ENCODE peak calls at places on chromosomes 11 and 22, in five cellular contexts. One of them, this sample, is unnamed.

GRCh38 chr11:63961608-63962412 is 12.6 kb upstream of the COX8A start:
- DNase-seq in epithelial cell of proximal tubule: no peak
- DNase-seq in lung: peak; percentile 46
- DNase-seq in B cell: no peak
- DNase-seq in ovary: no peak
- DNase-seq in this sample: no peak

GRCh38 chr11:69398529-69399492 is 82.7 kb upstream of the LINC01488 start:
- DNase-seq in epithelial cell of proximal tubule: no peak
- DNase-seq in lung: no peak
- DNase-seq in ovary: no peak
- DNase-seq in B cell: no peak
- DNase-seq in this sample: peak; percentile 67

GRCh38 chr11:127950162-127950561 is 637.2 kb downstream of the ETS1 start:
- DNase-seq in B cell: no peak
- DNase-seq in ovary: no peak
- DNase-seq in lung: no peak
- DNase-seq in epithelial cell of proximal tubule: no peak
- DNase-seq in this sample: no peak

GRCh38 chr22:49730656-49731055 is 97.0 kb downstream of the BRD1 start:
- DNase-seq in ovary: no peak
- DNase-seq in lung: no peak
- DNase-seq in B cell: no peak
- DNase-seq in epithelial cell of proximal tubule: no peak
- DNase-seq in this sample: no peak

GRCh38 chr11:660281-660680 is 23.2 kb downstream of the DRD4 start:
- DNase-seq in B cell: no peak
- DNase-seq in ovary: no peak
- DNase-seq in lung: no peak
- DNase-seq in epithelial cell of proximal tubule: no peak
- DNase-seq in this sample: no peak

GRCh38 chr11:76783901-76784813 is 1.0 kb downstream of the TSKU start:
- DNase-seq in epithelial cell of proximal tubule: no peak
- DNase-seq in lung: no peak
- DNase-seq in ovary: peak; percentile 87
- DNase-seq in B cell: no peak
- DNase-seq in this sample: peak; percentile 53

GRCh38 chr11:2277933-2278523 is 7.6 kb upstream of the ASCL2 start:
- DNase-seq in ovary: no peak
- DNase-seq in epithelial cell of proximal tubule: no peak
- DNase-seq in lung: no peak
- DNase-seq in B cell: no peak
- DNase-seq in this sample: no peak

GRCh38 chr11:119376197-119376847 is 5.2 kb downstream of the USP2 start:
- DNase-seq in ovary: peak; percentile 54
- DNase-seq in lung: no peak
- DNase-seq in B cell: peak; percentile 37
- DNase-seq in epithelial cell of proximal tubule: no peak
- DNase-seq in this sample: peak; percentile 85

GRCh38 chr11:67466367-67466766 is 2.7 kb downstream of the TMEM134 start:
- DNase-seq in B cell: no peak
- DNase-seq in epithelial cell of proximal tubule: no peak
- DNase-seq in lung: no peak
- DNase-seq in ovary: no peak
- DNase-seq in this sample: peak; percentile 39

GRCh38 chr11:61437496-61437895 is 7.6 kb downstream of the SDHAF2 start:
- DNase-seq in lung: no peak
- DNase-seq in B cell: no peak
- DNase-seq in epithelial cell of proximal tubule: no peak
- DNase-seq in ovary: no peak
- DNase-seq in this sample: no peak

GRCh38 chr22:44739024-44739423 is 13.4 kb upstream of the ARHGAP8 start:
- DNase-seq in ovary: no peak
- DNase-seq in B cell: no peak
- DNase-seq in epithelial cell of proximal tubule: no peak
- DNase-seq in lung: no peak
- DNase-seq in this sample: no peak

GRCh38 chr11:15104166-15104565 is 10.6 kb upstream of the INSC start:
- DNase-seq in B cell: no peak
- DNase-seq in ovary: no peak
- DNase-seq in lung: no peak
- DNase-seq in epithelial cell of proximal tubule: no peak
- DNase-seq in this sample: no peak

GRCh38 chr11:58513747-58514367 is 6.0 kb upstream of the OR5B21 start:
- DNase-seq in lung: no peak
- DNase-seq in ovary: no peak
- DNase-seq in epithelial cell of proximal tubule: peak; percentile 25
- DNase-seq in B cell: no peak
- DNase-seq in this sample: peak; percentile 55

GRCh38 chr11:1875093-1875785 is 16.5 kb downstream of the PRR33 start:
- DNase-seq in ovary: peak; percentile 43
- DNase-seq in B cell: no peak
- DNase-seq in epithelial cell of proximal tubule: no peak
- DNase-seq in lung: no peak
- DNase-seq in this sample: no peak

GRCh38 chr22:47162865-47163264 is 400.4 kb downstream of the TBC1D22A start:
- DNase-seq in lung: no peak
- DNase-seq in epithelial cell of proximal tubule: no peak
- DNase-seq in B cell: no peak
- DNase-seq in ovary: peak; percentile 28
- DNase-seq in this sample: no peak

GRCh38 chr11:96075532-96075959 is 151.6 kb upstream of the MTMR2 start:
- DNase-seq in epithelial cell of proximal tubule: peak; percentile 86
- DNase-seq in lung: no peak
- DNase-seq in ovary: no peak
- DNase-seq in B cell: no peak
- DNase-seq in this sample: no peak

GRCh38 chr11:134485316-134485715 is 73.3 kb upstream of the B3GAT1 start:
- DNase-seq in epithelial cell of proximal tubule: no peak
- DNase-seq in lung: no peak
- DNase-seq in B cell: no peak
- DNase-seq in ovary: no peak
- DNase-seq in this sample: no peak

GRCh38 chr22:29587938-29588699 is 7.2 kb upstream of the NIPSNAP1 start:
- DNase-seq in lung: no peak
- DNase-seq in ovary: no peak
- DNase-seq in B cell: no peak
- DNase-seq in epithelial cell of proximal tubule: peak; percentile 76
- DNase-seq in this sample: no peak

GRCh38 chr11:33545941-33546340 is 154.7 kb downstream of the C11orf91 start:
- DNase-seq in epithelial cell of proximal tubule: no peak
- DNase-seq in B cell: no peak
- DNase-seq in lung: no peak
- DNase-seq in ovary: no peak
- DNase-seq in this sample: no peak

GRCh38 chr22:33210129-33210784 is 152.1 kb upstream of the SYN3 start:
- DNase-seq in ovary: no peak
- DNase-seq in epithelial cell of proximal tubule: no peak
- DNase-seq in lung: peak; percentile 32
- DNase-seq in B cell: peak; percentile 68
- DNase-seq in this sample: peak; percentile 19

GRCh38 chr11:128417607-128418324 is 169.6 kb downstream of the ETS1 start:
- DNase-seq in epithelial cell of proximal tubule: no peak
- DNase-seq in B cell: no peak
- DNase-seq in ovary: no peak
- DNase-seq in lung: no peak
- DNase-seq in this sample: no peak

GRCh38 chr11:34348919-34349318 is 8.9 kb downstream of the ABTB2 start:
- DNase-seq in B cell: no peak
- DNase-seq in epithelial cell of proximal tubule: no peak
- DNase-seq in lung: no peak
- DNase-seq in ovary: no peak
- DNase-seq in this sample: no peak

DNA sequence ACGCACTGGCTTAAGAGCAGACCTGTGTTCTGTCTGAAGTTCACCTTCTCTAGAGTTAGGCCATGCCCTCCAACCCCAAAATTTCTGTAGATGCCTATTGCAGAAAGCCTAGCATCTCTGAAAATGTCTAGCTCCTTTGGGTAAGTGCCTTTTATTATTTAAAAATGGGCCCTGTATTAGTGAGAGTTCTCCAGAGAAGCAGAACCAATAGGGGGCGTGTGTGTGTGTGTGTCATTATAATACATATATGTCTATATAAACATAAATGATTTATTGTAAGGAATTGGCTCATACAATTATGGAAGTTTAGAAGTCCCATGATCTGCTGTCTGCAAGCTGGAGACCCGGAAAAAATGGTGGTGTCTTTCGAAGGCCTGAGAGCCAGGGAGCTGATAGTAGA is 144.7 kb downstream of the TTC17 start:
- DNase-seq in epithelial cell of proximal tubule: no peak
- DNase-seq in ovary: no peak
- DNase-seq in B cell: no peak
- DNase-seq in lung: no peak
- DNase-seq in this sample: no peak
- TF ChIP-seq CTCF in epithelial cell of proximal tubule: peak; percentile 45
- TF ChIP-seq CTCF in ovary: no peak
- TF ChIP-seq CTCF in B cell: no peak
- TF ChIP-seq CTCF in lung: no peak
- TF ChIP-seq CTCF in this sample: no peak

GRCh38 chr22:23688571-23688970 is 2.2 kb upstream of the RGL4 start:
- DNase-seq in B cell: no peak
- DNase-seq in epithelial cell of proximal tubule: no peak
- DNase-seq in ovary: no peak
- DNase-seq in lung: no peak
- DNase-seq in this sample: peak; percentile 6

GRCh38 chr22:23691748-23692423 is 1.1 kb downstream of the RGL4 start:
- DNase-seq in B cell: no peak
- DNase-seq in epithelial cell of proximal tubule: no peak
- DNase-seq in lung: no peak
- DNase-seq in ovary: no peak
- DNase-seq in this sample: no peak

GRCh38 chr22:23689414-23689813 is 1.4 kb upstream of the RGL4 start:
- DNase-seq in ovary: no peak
- DNase-seq in epithelial cell of proximal tubule: no peak
- DNase-seq in B cell: no peak
- DNase-seq in lung: no peak
- DNase-seq in this sample: no peak

GRCh38 chr22:23692598-23693291 is 1.9 kb downstream of the RGL4 start:
- DNase-seq in B cell: no peak
- DNase-seq in ovary: no peak
- DNase-seq in epithelial cell of proximal tubule: no peak
- DNase-seq in lung: no peak
- DNase-seq in this sample: no peak

DNA sequence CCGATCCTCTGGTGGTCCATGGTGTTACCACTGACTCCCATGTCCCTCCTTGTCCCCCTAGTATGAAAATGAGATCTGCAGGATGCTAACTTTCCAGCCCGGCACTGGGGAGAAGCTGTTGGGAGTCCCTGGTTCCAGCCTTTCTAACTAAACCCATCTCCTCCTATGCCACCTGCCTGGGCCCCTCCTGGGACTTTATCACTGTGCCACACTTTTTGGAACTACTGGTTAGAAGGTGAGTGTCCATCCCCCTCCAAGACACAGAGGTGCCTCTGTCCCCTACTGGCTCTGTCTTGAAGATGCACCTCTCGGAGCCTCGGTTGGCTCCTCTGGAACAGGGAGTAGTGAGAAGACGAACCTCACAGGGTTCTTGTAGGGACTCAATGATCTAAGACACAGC is at the start of gene RGL4:
- DNase-seq in B cell: no peak
- DNase-seq in lung: no peak
- DNase-seq in ovary: no peak
- DNase-seq in epithelial cell of proximal tubule: no peak
- DNase-seq in this sample: no peak
- TF ChIP-seq CTCF in B cell: no peak
- TF ChIP-seq CTCF in lung: no peak
- TF ChIP-seq CTCF in ovary: no peak
- TF ChIP-seq CTCF in epithelial cell of proximal tubule: no peak
- TF ChIP-seq CTCF in this sample: no peak

GRCh38 chr11:72102946-72103753 is at the start of gene LAMTOR1:
- DNase-seq in ovary: peak; percentile 100
- DNase-seq in epithelial cell of proximal tubule: peak; percentile 83
- DNase-seq in lung: peak; percentile 100
- DNase-seq in B cell: peak; percentile 100
- DNase-seq in this sample: peak; percentile 100

GRCh38 chr11:72102631-72102945 is 509 bp downstream of the LAMTOR1 start:
- DNase-seq in epithelial cell of proximal tubule: no peak
- DNase-seq in lung: no peak
- DNase-seq in ovary: no peak
- DNase-seq in B cell: no peak
- DNase-seq in this sample: no peak

GRCh38 chr11:72102162-72102561 is 935 bp downstream of the LAMTOR1 start:
- DNase-seq in lung: no peak
- DNase-seq in B cell: no peak
- DNase-seq in epithelial cell of proximal tubule: no peak
- DNase-seq in ovary: no peak
- DNase-seq in this sample: no peak

GRCh38 chr11:72105888-72106287 is at the start of gene TOMT:
- DNase-seq in lung: no peak
- DNase-seq in ovary: no peak
- DNase-seq in epithelial cell of proximal tubule: no peak
- DNase-seq in B cell: no peak
- DNase-seq in this sample: no peak

GRCh38 chr11:72103754-72104167 is 664 bp upstream of the LAMTOR1 start:
- DNase-seq in lung: no peak
- DNase-seq in ovary: no peak
- DNase-seq in B cell: no peak
- DNase-seq in epithelial cell of proximal tubule: no peak
- DNase-seq in this sample: no peak
- TF ChIP-seq CTCF in lung: no peak
- TF ChIP-seq CTCF in ovary: no peak
- TF ChIP-seq CTCF in B cell: no peak
- TF ChIP-seq CTCF in epithelial cell of proximal tubule: no peak
- TF ChIP-seq CTCF in this sample: no peak

GRCh38 chr11:9896902-9897301 is 233.0 kb downstream of the SWAP70 start:
- DNase-seq in B cell: no peak
- DNase-seq in lung: no peak
- DNase-seq in epithelial cell of proximal tubule: no peak
- DNase-seq in ovary: no peak
- DNase-seq in this sample: no peak

GRCh38 chr11:9887492-9887891 is 223.6 kb downstream of the SWAP70 start:
- DNase-seq in epithelial cell of proximal tubule: no peak
- DNase-seq in lung: no peak
- DNase-seq in ovary: no peak
- DNase-seq in B cell: no peak
- DNase-seq in this sample: no peak

GRCh38 chr11:9888938-9889337 is 225.1 kb downstream of the SWAP70 start:
- DNase-seq in ovary: no peak
- DNase-seq in lung: no peak
- DNase-seq in epithelial cell of proximal tubule: no peak
- DNase-seq in B cell: no peak
- DNase-seq in this sample: no peak

GRCh38 chr11:9895016-9895415 is 231.1 kb downstream of the SWAP70 start:
- DNase-seq in ovary: no peak
- DNase-seq in B cell: no peak
- DNase-seq in epithelial cell of proximal tubule: no peak
- DNase-seq in lung: no peak
- DNase-seq in this sample: no peak

DNA sequence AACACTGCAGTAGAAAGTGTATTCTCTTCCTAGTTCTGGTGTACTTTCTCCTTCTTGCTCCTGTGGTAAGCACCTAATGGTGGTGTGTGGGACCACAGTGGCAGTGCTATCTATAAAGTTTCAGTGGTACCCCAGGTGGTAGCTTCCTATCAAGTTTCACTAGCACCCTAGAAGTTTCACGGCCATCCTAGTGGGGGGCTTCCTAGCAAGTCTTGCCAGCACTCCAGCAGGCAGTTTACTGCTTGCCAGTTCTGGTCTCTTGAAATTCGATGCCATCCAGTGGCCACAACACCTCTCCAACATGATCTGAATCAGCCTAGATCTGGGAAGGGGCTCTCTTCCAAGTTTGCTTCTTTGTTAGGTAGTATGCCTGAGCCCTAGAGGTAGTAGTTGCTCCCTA is 229.6 kb downstream of the SWAP70 start:
- DNase-seq in B cell: no peak
- DNase-seq in epithelial cell of proximal tubule: no peak
- DNase-seq in lung: no peak
- DNase-seq in ovary: no peak
- DNase-seq in this sample: no peak
- TF ChIP-seq CTCF in B cell: no peak
- TF ChIP-seq CTCF in epithelial cell of proximal tubule: no peak
- TF ChIP-seq CTCF in lung: no peak
- TF ChIP-seq CTCF in ovary: no peak
- TF ChIP-seq CTCF in this sample: no peak